ENCODE peak calls at places on chromosomes 7 and 10, in four cellular contexts. U is pancreas, W is cardiac fibroblast, D is GM06990. M is an unnamed sample.

GRCh38 chr7:27764109-27764508 is 24.1 kb downstream of the TAX1BP1 start:
- DNase-seq in W (peak; percentile 50), D (no peak), U (no peak), M (peak; percentile 12)

GRCh38 chr10:95475827-95476481 is 85.2 kb downstream of the SORBS1 start:
- DNase-seq in U (peak; percentile 86), D (no peak), W (no peak), M (no peak)

GRCh38 chr7:29086545-29086944 is 59.8 kb downstream of the CPVL start:
- DNase-seq in D (no peak), W (no peak), U (no peak), M (no peak)

GRCh38 chr7:127946847-127947246 is 84.4 kb downstream of the LRRC4 start:
- DNase-seq in W (no peak), U (no peak), D (no peak), M (peak; percentile 17)

GRCh38 chr7:157564518-157565177 is 227.8 kb downstream of the DNAJB6 start:
- DNase-seq in W (no peak), U (no peak), D (no peak), M (no peak)

GRCh38 chr10:78540355-78541076 is 506.9 kb downstream of the RPS24 start:
- DNase-seq in W (no peak), D (no peak), U (no peak), M (peak; percentile 13)

GRCh38 chr7:44348300-44348699 is 22.9 kb upstream of the CAMK2B start:
- DNase-seq in W (peak; percentile 44), U (no peak), D (no peak), M (peak; percentile 42)

GRCh38 chr7:121046009-121046408 is 57.5 kb downstream of the CPED1 start:
- DNase-seq in U (no peak), W (no peak), D (no peak), M (no peak)

GRCh38 chr7:24381919-24382505 is 98.0 kb downstream of the NPY start:
- DNase-seq in D (peak; percentile 12), W (peak; percentile 10), U (no peak), M (peak; percentile 18)

GRCh38 chr10:91409069-91409868 is 875 bp upstream of the HECTD2 start:
- DNase-seq in D (no peak), U (peak; percentile 84), W (peak; percentile 94), M (peak; percentile 88)

GRCh38 chr7:140597425-140597949 is 43.1 kb downstream of the DENND2A start:
- DNase-seq in W (peak; percentile 25), D (no peak), U (no peak), M (no peak)

GRCh38 chr7:1311406-1312097 is 78.9 kb downstream of the UNCX start:
- DNase-seq in U (no peak), D (no peak), W (no peak), M (no peak)

GRCh38 chr7:107501593-107501992 is 31.7 kb downstream of the GPR22 start:
- DNase-seq in D (no peak), W (peak; percentile 48), U (no peak), M (peak; percentile 48)

GRCh38 chr10:88332526-88333265 is 250.4 kb downstream of the RNLS start:
- DNase-seq in W (no peak), D (no peak), U (no peak), M (no peak)

GRCh38 chr10:110944997-110945396 is 25.6 kb downstream of the SHOC2 start:
- DNase-seq in U (no peak), W (peak; percentile 95), D (no peak), M (peak; percentile 89)

GRCh38 chr10:46229144-46229563 is 57.6 kb upstream of the ANTXRL start:
- DNase-seq in D (no peak), W (peak; percentile 6), U (no peak), M (peak; percentile 4)

GRCh38 chr7:150317748-150318444 is 5.3 kb upstream of the LRRC61 start:
- DNase-seq in W (peak; percentile 83), D (no peak), U (no peak), M (peak; percentile 69)

GRCh38 chr7:158271646-158272045 is 316.0 kb downstream of the PTPRN2 start:
- DNase-seq in U (no peak), D (no peak), W (no peak), M (no peak)

GRCh38 chr10:110600487-110601101 is 33.1 kb downstream of the SMC3 start:
- DNase-seq in U (no peak), W (peak; percentile 80), D (peak; percentile 33), M (peak; percentile 70)

GRCh38 chr10:8183241-8183704 is 128.8 kb downstream of the GATA3 start:
- DNase-seq in D (peak; percentile 24), W (peak; percentile 79), U (no peak), M (peak; percentile 37)

GRCh38 chr10:18886102-18886501 is 162.5 kb upstream of the MALRD1 start:
- DNase-seq in D (no peak), W (no peak), U (no peak), M (peak; percentile 44)

GRCh38 chr7:33601081-33601480 is 304.3 kb upstream of the BMPER start:
- DNase-seq in U (no peak), W (no peak), D (no peak), M (no peak)

GRCh38 chr7:47844311-47844710 is 104.0 kb downstream of the PKD1L1 start:
- DNase-seq in D (no peak), W (no peak), U (no peak), M (no peak)

GRCh38 chr10:80324086-80324485 is 32.5 kb downstream of the DYDC1 start:
- DNase-seq in D (no peak), W (peak; percentile 16), U (no peak), M (peak; percentile 5)

GRCh38 chr7:105625986-105626385 is 44.7 kb upstream of the EFCAB10 start:
- DNase-seq in U (no peak), D (no peak), W (no peak), M (no peak)

GRCh38 chr10:17585001-17585400 is 32.2 kb downstream of the HACD1 start:
- DNase-seq in D (no peak), U (no peak), W (no peak), M (no peak)

GRCh38 chr7:46764100-46764941 is 817.6 kb downstream of the TNS3 start:
- DNase-seq in W (peak; percentile 95), D (no peak), U (peak; percentile 33), M (peak; percentile 98)

GRCh38 chr10:100183482-100183881 is 2.3 kb downstream of the ERLIN1 start:
- DNase-seq in W (peak; percentile 6), U (no peak), D (no peak), M (no peak)

GRCh38 chr7:105046414-105046813 is 32.4 kb downstream of the KMT2E start:
- DNase-seq in U (no peak), W (peak; percentile 59), D (no peak), M (peak; percentile 80)

GRCh38 chr10:3747248-3747960 is 37.6 kb downstream of the KLF6 start:
- DNase-seq in W (no peak), U (no peak), D (no peak), M (no peak)

GRCh38 chr10:1156921-1157614 is 100.9 kb downstream of the WDR37 start:
- DNase-seq in D (no peak), U (no peak), W (no peak), M (no peak)

GRCh38 chr10:24255907-24256306 is 47.0 kb downstream of the KIAA1217 start:
- DNase-seq in W (no peak), D (no peak), U (no peak), M (no peak)

GRCh38 chr7:122203814-122204213 is 59.8 kb upstream of the AASS start:
- DNase-seq in W (no peak), D (no peak), U (no peak), M (no peak)

GRCh38 chr10:21617267-21617666 is 83.2 kb downstream of the MLLT10 start:
- DNase-seq in W (no peak), U (no peak), D (no peak), M (no peak)

GRCh38 chr10:4541292-4541691 is 284.7 kb upstream of the AKR1E2 start:
- DNase-seq in U (no peak), W (peak; percentile 94), D (no peak), M (peak; percentile 90)

GRCh38 chr7:116162236-116162635 is 48.1 kb upstream of the TES start:
- DNase-seq in W (no peak), D (no peak), U (no peak), M (no peak)

GRCh38 chr7:135147899-135148721 is at the start of gene TMEM140:
- DNase-seq in D (peak; percentile 68), U (peak; percentile 66), W (peak; percentile 71), M (peak; percentile 73)

GRCh38 chr7:2710901-2711551 is 23.0 kb downstream of the AMZ1 start:
- DNase-seq in D (peak; percentile 63), U (no peak), W (no peak), M (no peak)

GRCh38 chr10:132412316-132413192 is 15.6 kb downstream of the PWWP2B start:
- DNase-seq in U (no peak), W (no peak), D (no peak), M (no peak)

GRCh38 chr7:45591101-45591906 is 17.1 kb downstream of the ADCY1 start:
- DNase-seq in W (no peak), D (no peak), U (no peak), M (no peak)

GRCh38 chr10:70308121-70309060 is 24.6 kb upstream of the NPFFR1 start:
- DNase-seq in D (no peak), U (no peak), W (no peak), M (no peak)
- H3K4me3 ChIP-seq in D (no peak overlapping the region), U (no peak overlapping the region), W (no peak overlapping the region), M (no peak overlapping the region)

DNA sequence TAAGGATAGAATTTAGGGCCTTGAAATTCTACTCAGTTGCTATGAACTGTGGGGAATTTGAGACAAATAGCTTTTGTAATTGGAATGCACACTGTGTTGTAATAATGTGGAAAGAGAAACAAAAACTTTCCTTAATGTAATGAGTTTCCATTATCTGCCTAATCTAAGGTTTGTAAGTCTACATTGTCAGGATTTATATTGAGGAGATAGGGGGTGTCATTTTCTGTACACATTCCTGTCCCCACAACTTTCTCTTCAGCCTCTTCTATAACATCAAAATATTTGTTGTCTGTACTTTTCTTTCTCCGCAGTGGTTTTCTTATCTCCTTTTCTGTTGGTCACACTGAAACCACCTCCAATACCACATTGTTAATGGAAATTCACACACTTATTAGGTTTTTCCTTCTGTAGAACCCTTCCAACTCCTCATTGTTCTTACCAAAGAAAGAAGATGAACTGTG is 41.5 kb downstream of the ARID5B start:
- DNase-seq in D (no peak), U (no peak), W (peak; percentile 78), M (peak; percentile 76)
- H3K4me3 ChIP-seq in D (peak overlapping the region; percentile 35), U (no peak overlapping the region), W (no peak overlapping the region), M (peak overlapping the region; percentile 23)

GRCh38 chr7:80637453-80637852 is 989 bp upstream of the CD36 start:
- DNase-seq in U (no peak), D (no peak), W (no peak), M (no peak)
- H3K4me3 ChIP-seq in U (no peak overlapping the region), D (no peak overlapping the region), W (no peak overlapping the region), M (no peak overlapping the region)

GRCh38 chr7:52018680-52019054 is 702.1 kb upstream of the COBL start:
- DNase-seq in D (no peak), U (no peak), W (no peak), M (no peak)

GRCh38 chr7:52021343-52021742 is 704.7 kb upstream of the COBL start:
- DNase-seq in W (no peak), D (no peak), U (no peak), M (no peak)

GRCh38 chr7:52017802-52018679 is 701.4 kb upstream of the COBL start:
- DNase-seq in D (no peak), U (no peak), W (no peak), M (no peak)
- H3K4me3 ChIP-seq in D (no peak overlapping the region), U (no peak overlapping the region), W (no peak overlapping the region), M (no peak overlapping the region)